ENCODE peak calls at places on chromosome 20, in eight cellular contexts. One of them, this sample, is unnamed.
A peak's percentile ranks its signal among the peaks of the same experiment; 100 is the strongest.

GRCh38 chr20:52279667-52280180 is 88.1 kb upstream of the ZFP64 start:
- DNase-seq in left colon: no peak
- DNase-seq in transverse colon: no peak
- DNase-seq in GDM1: no peak
- DNase-seq in foreskin fibroblast: no peak
- DNase-seq in memory B cell: no peak
- DNase-seq in stimulated activated CD8-positive, alpha-beta memory T cell treated with anti-CD3 and anti-CD28 coated beads, Interleukin-2, amount 100 ng/mL, for 48 hours: no peak
- DNase-seq in CD8-positive, alpha-beta T cell: no peak
- DNase-seq in this sample: no peak

GRCh38 chr20:2006452-2007381 is 12.9 kb upstream of the PDYN start:
- DNase-seq in CD8-positive, alpha-beta T cell: peak; percentile 24
- DNase-seq in foreskin fibroblast: peak; percentile 67
- DNase-seq in transverse colon: no peak
- DNase-seq in left colon: no peak
- DNase-seq in memory B cell: peak; percentile 21
- DNase-seq in stimulated activated CD8-positive, alpha-beta memory T cell treated with anti-CD3 and anti-CD28 coated beads, Interleukin-2, amount 100 ng/mL, for 48 hours: peak; percentile 3
- DNase-seq in GDM1: no peak
- DNase-seq in this sample: peak; percentile 78

GRCh38 chr20:7879883-7880282 is 60.4 kb downstream of the HAO1 start:
- DNase-seq in stimulated activated CD8-positive, alpha-beta memory T cell treated with anti-CD3 and anti-CD28 coated beads, Interleukin-2, amount 100 ng/mL, for 48 hours: no peak
- DNase-seq in left colon: no peak
- DNase-seq in GDM1: no peak
- DNase-seq in memory B cell: no peak
- DNase-seq in CD8-positive, alpha-beta T cell: no peak
- DNase-seq in transverse colon: no peak
- DNase-seq in foreskin fibroblast: peak; percentile 75
- DNase-seq in this sample: no peak

GRCh38 chr20:20491110-20491783 is 123.3 kb downstream of the INSM1 start:
- DNase-seq in CD8-positive, alpha-beta T cell: no peak
- DNase-seq in transverse colon: no peak
- DNase-seq in left colon: no peak
- DNase-seq in stimulated activated CD8-positive, alpha-beta memory T cell treated with anti-CD3 and anti-CD28 coated beads, Interleukin-2, amount 100 ng/mL, for 48 hours: peak; percentile 28
- DNase-seq in memory B cell: no peak
- DNase-seq in foreskin fibroblast: peak; percentile 53
- DNase-seq in GDM1: no peak
- DNase-seq in this sample: no peak

GRCh38 chr20:22490287-22491187 is 93.8 kb downstream of the FOXA2 start:
- DNase-seq in stimulated activated CD8-positive, alpha-beta memory T cell treated with anti-CD3 and anti-CD28 coated beads, Interleukin-2, amount 100 ng/mL, for 48 hours: no peak
- DNase-seq in transverse colon: peak; percentile 83
- DNase-seq in left colon: peak; percentile 89
- DNase-seq in foreskin fibroblast: no peak
- DNase-seq in CD8-positive, alpha-beta T cell: no peak
- DNase-seq in memory B cell: no peak
- DNase-seq in GDM1: no peak
- DNase-seq in this sample: peak; percentile 58

GRCh38 chr20:2151805-2152727 is 50.4 kb downstream of the STK35 start:
- DNase-seq in transverse colon: no peak
- DNase-seq in foreskin fibroblast: peak; percentile 87
- DNase-seq in memory B cell: no peak
- DNase-seq in CD8-positive, alpha-beta T cell: no peak
- DNase-seq in left colon: no peak
- DNase-seq in GDM1: no peak
- DNase-seq in stimulated activated CD8-positive, alpha-beta memory T cell treated with anti-CD3 and anti-CD28 coated beads, Interleukin-2, amount 100 ng/mL, for 48 hours: no peak
- DNase-seq in this sample: no peak

GRCh38 chr20:14337400-14338171 is at the start of gene FLRT3:
- DNase-seq in memory B cell: peak; percentile 11
- DNase-seq in stimulated activated CD8-positive, alpha-beta memory T cell treated with anti-CD3 and anti-CD28 coated beads, Interleukin-2, amount 100 ng/mL, for 48 hours: no peak
- DNase-seq in foreskin fibroblast: peak; percentile 97
- DNase-seq in left colon: peak; percentile 79
- DNase-seq in CD8-positive, alpha-beta T cell: peak; percentile 8
- DNase-seq in transverse colon: peak; percentile 79
- DNase-seq in GDM1: peak; percentile 43
- DNase-seq in this sample: peak; percentile 58

GRCh38 chr20:7760261-7761048 is 179.8 kb downstream of the HAO1 start:
- DNase-seq in left colon: no peak
- DNase-seq in stimulated activated CD8-positive, alpha-beta memory T cell treated with anti-CD3 and anti-CD28 coated beads, Interleukin-2, amount 100 ng/mL, for 48 hours: no peak
- DNase-seq in CD8-positive, alpha-beta T cell: no peak
- DNase-seq in GDM1: no peak
- DNase-seq in memory B cell: no peak
- DNase-seq in transverse colon: no peak
- DNase-seq in foreskin fibroblast: peak; percentile 28
- DNase-seq in this sample: no peak

GRCh38 chr20:36319356-36320260 is 13.5 kb downstream of the DLGAP4 start:
- DNase-seq in stimulated activated CD8-positive, alpha-beta memory T cell treated with anti-CD3 and anti-CD28 coated beads, Interleukin-2, amount 100 ng/mL, for 48 hours: no peak
- DNase-seq in CD8-positive, alpha-beta T cell: no peak
- DNase-seq in left colon: peak; percentile 16
- DNase-seq in foreskin fibroblast: no peak
- DNase-seq in transverse colon: no peak
- DNase-seq in memory B cell: no peak
- DNase-seq in GDM1: no peak
- DNase-seq in this sample: no peak

GRCh38 chr20:25987073-25987927 is 290.6 kb upstream of the ZNF337 start:
- DNase-seq in GDM1: no peak
- DNase-seq in memory B cell: peak; percentile 54
- DNase-seq in foreskin fibroblast: peak; percentile 41
- DNase-seq in stimulated activated CD8-positive, alpha-beta memory T cell treated with anti-CD3 and anti-CD28 coated beads, Interleukin-2, amount 100 ng/mL, for 48 hours: peak; percentile 40
- DNase-seq in CD8-positive, alpha-beta T cell: peak; percentile 65
- DNase-seq in left colon: no peak
- DNase-seq in transverse colon: peak; percentile 27
- DNase-seq in this sample: no peak